ENCODE peak calls at places on chromosome 15, in four cellular contexts. One of them, this sample, is unnamed.

GRCh38 chr15:82648257-82649103 is 1.3 kb upstream of the CPEB1 start:
- DNase-seq in frontal cortex: peak; percentile 36
- DNase-seq in CD4-positive, alpha-beta T cell: no peak
- DNase-seq in stimulated activated CD8-positive, alpha-beta memory T cell treated with anti-CD3 and anti-CD28 coated beads, Interleukin-12 subunit alpha, Interleukin-12 subunit beta, amount 100 ng/mL, for 4 hours: no peak
- DNase-seq in this sample: no peak

GRCh38 chr15:42070966-42071350 is 23.4 kb downstream of the PLA2G4D start:
- DNase-seq in frontal cortex: no peak
- DNase-seq in CD4-positive, alpha-beta T cell: no peak
- DNase-seq in stimulated activated CD8-positive, alpha-beta memory T cell treated with anti-CD3 and anti-CD28 coated beads, Interleukin-12 subunit alpha, Interleukin-12 subunit beta, amount 100 ng/mL, for 4 hours: no peak
- DNase-seq in this sample: no peak

GRCh38 chr15:70974004-70974832 is 81.6 kb downstream of the LRRC49 start:
- DNase-seq in frontal cortex: no peak
- DNase-seq in CD4-positive, alpha-beta T cell: no peak
- DNase-seq in stimulated activated CD8-positive, alpha-beta memory T cell treated with anti-CD3 and anti-CD28 coated beads, Interleukin-12 subunit alpha, Interleukin-12 subunit beta, amount 100 ng/mL, for 4 hours: no peak
- DNase-seq in this sample: no peak

GRCh38 chr15:73078722-73079121 is 26.5 kb downstream of the NEO1 start:
- DNase-seq in frontal cortex: no peak
- DNase-seq in CD4-positive, alpha-beta T cell: no peak
- DNase-seq in stimulated activated CD8-positive, alpha-beta memory T cell treated with anti-CD3 and anti-CD28 coated beads, Interleukin-12 subunit alpha, Interleukin-12 subunit beta, amount 100 ng/mL, for 4 hours: no peak
- DNase-seq in this sample: no peak

GRCh38 chr15:78481917-78482316 is 25.5 kb upstream of the HYKK start:
- DNase-seq in frontal cortex: no peak
- DNase-seq in CD4-positive, alpha-beta T cell: no peak
- DNase-seq in stimulated activated CD8-positive, alpha-beta memory T cell treated with anti-CD3 and anti-CD28 coated beads, Interleukin-12 subunit alpha, Interleukin-12 subunit beta, amount 100 ng/mL, for 4 hours: no peak
- DNase-seq in this sample: no peak

GRCh38 chr15:23645379-23646164 is 2.1 kb downstream of the MAGEL2 start:
- DNase-seq in frontal cortex: no peak
- DNase-seq in CD4-positive, alpha-beta T cell: no peak
- DNase-seq in stimulated activated CD8-positive, alpha-beta memory T cell treated with anti-CD3 and anti-CD28 coated beads, Interleukin-12 subunit alpha, Interleukin-12 subunit beta, amount 100 ng/mL, for 4 hours: no peak
- DNase-seq in this sample: no peak

GRCh38 chr15:42056934-42057743 is 36.3 kb upstream of the PLA2G4E start:
- DNase-seq in frontal cortex: peak; percentile 46
- DNase-seq in CD4-positive, alpha-beta T cell: peak; percentile 35
- DNase-seq in stimulated activated CD8-positive, alpha-beta memory T cell treated with anti-CD3 and anti-CD28 coated beads, Interleukin-12 subunit alpha, Interleukin-12 subunit beta, amount 100 ng/mL, for 4 hours: peak; percentile 16
- DNase-seq in this sample: peak; percentile 92

GRCh38 chr15:68259883-68260282 is 17.7 kb upstream of the FEM1B start:
- DNase-seq in frontal cortex: no peak
- DNase-seq in CD4-positive, alpha-beta T cell: no peak
- DNase-seq in stimulated activated CD8-positive, alpha-beta memory T cell treated with anti-CD3 and anti-CD28 coated beads, Interleukin-12 subunit alpha, Interleukin-12 subunit beta, amount 100 ng/mL, for 4 hours: no peak
- DNase-seq in this sample: no peak

GRCh38 chr15:41574158-41574557 is 15.1 kb downstream of the TYRO3 start:
- DNase-seq in frontal cortex: no peak
- DNase-seq in CD4-positive, alpha-beta T cell: no peak
- DNase-seq in stimulated activated CD8-positive, alpha-beta memory T cell treated with anti-CD3 and anti-CD28 coated beads, Interleukin-12 subunit alpha, Interleukin-12 subunit beta, amount 100 ng/mL, for 4 hours: no peak
- DNase-seq in this sample: no peak